ENCODE peak calls at places on chromosomes 5 and 9, in four cellular contexts. One of them, this sample, is unnamed.

GRCh38 chr9:123425836-123426365 is 69.9 kb downstream of the CRB2 start:
- DNase-seq in GM12878: no peak
- DNase-seq in K562: no peak
- DNase-seq in HL-60: no peak
- DNase-seq in this sample: no peak

GRCh38 chr9:3385871-3386270 is 139.9 kb downstream of the RFX3 start:
- DNase-seq in K562: no peak
- DNase-seq in GM12878: peak; percentile 63
- DNase-seq in HL-60: no peak
- DNase-seq in this sample: no peak

GRCh38 chr9:38418366-38418765 is 5.9 kb downstream of the IGFBPL1 start:
- DNase-seq in HL-60: no peak
- DNase-seq in K562: no peak
- DNase-seq in GM12878: no peak
- DNase-seq in this sample: no peak

GRCh38 chr5:102781786-102782185 is 26.7 kb downstream of the PAM start:
- DNase-seq in HL-60: no peak
- DNase-seq in GM12878: no peak
- DNase-seq in K562: no peak
- DNase-seq in this sample: no peak

GRCh38 chr9:89463986-89464901 is 33.7 kb downstream of the SEMA4D start:
- DNase-seq in HL-60: peak; percentile 51
- DNase-seq in GM12878: peak; percentile 85
- DNase-seq in K562: no peak
- DNase-seq in this sample: peak; percentile 59

GRCh38 chr9:5042661-5043178 is 57.6 kb downstream of the JAK2 start:
- DNase-seq in HL-60: no peak
- DNase-seq in GM12878: no peak
- DNase-seq in K562: no peak
- DNase-seq in this sample: no peak

GRCh38 chr9:22211588-22212360 is 202.7 kb upstream of the CDKN2B start:
- DNase-seq in GM12878: no peak
- DNase-seq in HL-60: no peak
- DNase-seq in K562: no peak
- DNase-seq in this sample: no peak

GRCh38 chr5:120539471-120539870 is 75.4 kb downstream of the PRR16 start:
- DNase-seq in HL-60: no peak
- DNase-seq in GM12878: no peak
- DNase-seq in K562: no peak
- DNase-seq in this sample: no peak

GRCh38 chr5:129125819-129126218 is 31.3 kb downstream of the ISOC1 start:
- DNase-seq in GM12878: peak; percentile 43
- DNase-seq in K562: no peak
- DNase-seq in HL-60: no peak
- DNase-seq in this sample: peak; percentile 2

GRCh38 chr5:50501510-50502209 is 60.6 kb upstream of the EMB start:
- DNase-seq in HL-60: peak; percentile 70
- DNase-seq in K562: no peak
- DNase-seq in GM12878: peak; percentile 33
- DNase-seq in this sample: no peak

GRCh38 chr9:13718539-13718938 is 439.0 kb upstream of the MPDZ start:
- DNase-seq in K562: no peak
- DNase-seq in GM12878: no peak
- DNase-seq in HL-60: no peak
- DNase-seq in this sample: no peak

GRCh38 chr5:113989913-113990305 is 372.0 kb upstream of the KCNN2 start:
- DNase-seq in GM12878: no peak
- DNase-seq in HL-60: no peak
- DNase-seq in K562: no peak
- DNase-seq in this sample: no peak

GRCh38 chr5:150489358-150490295 is 18.3 kb upstream of the NDST1 start:
- DNase-seq in HL-60: peak; percentile 61
- DNase-seq in GM12878: peak; percentile 56
- DNase-seq in K562: no peak
- DNase-seq in this sample: peak; percentile 74

GRCh38 chr5:156149203-156149602 is 177.8 kb upstream of the SGCD start:
- DNase-seq in K562: no peak
- DNase-seq in GM12878: no peak
- DNase-seq in HL-60: no peak
- DNase-seq in this sample: no peak

GRCh38 chr5:181223041-181223728 is at the start of gene TRIM41:
- DNase-seq in HL-60: peak; percentile 99
- DNase-seq in GM12878: peak; percentile 94
- DNase-seq in K562: peak; percentile 81
- DNase-seq in this sample: peak; percentile 80

GRCh38 chr5:125501396-125501795 is 755.0 kb upstream of the ZNF608 start:
- DNase-seq in HL-60: no peak
- DNase-seq in K562: no peak
- DNase-seq in GM12878: no peak
- DNase-seq in this sample: no peak

GRCh38 chr5:145341842-145342241 is 493.3 kb downstream of the PRELID2 start:
- DNase-seq in HL-60: no peak
- DNase-seq in GM12878: no peak
- DNase-seq in K562: no peak
- DNase-seq in this sample: no peak

GRCh38 chr5:34054330-34054729 is 11.3 kb upstream of the C1QTNF3 start:
- DNase-seq in HL-60: no peak
- DNase-seq in K562: no peak
- DNase-seq in GM12878: no peak
- DNase-seq in this sample: no peak

GRCh38 chr5:127518319-127518621 is 830 bp downstream of the PRRC1 start:
- DNase-seq in HL-60: no peak
- DNase-seq in K562: no peak
- DNase-seq in GM12878: peak; percentile 23
- DNase-seq in this sample: peak; percentile 5

GRCh38 chr5:18003784-18004183 is 369.5 kb downstream of the TAF11L14 start:
- DNase-seq in K562: no peak
- DNase-seq in HL-60: no peak
- DNase-seq in GM12878: no peak
- DNase-seq in this sample: no peak

GRCh38 chr9:90659626-90660364 is 17.2 kb upstream of the DIRAS2 start:
- DNase-seq in HL-60: no peak
- DNase-seq in GM12878: no peak
- DNase-seq in K562: no peak
- DNase-seq in this sample: no peak

GRCh38 chr5:96692436-96692835 is 30.3 kb downstream of the CAST start:
- DNase-seq in GM12878: no peak
- DNase-seq in HL-60: no peak
- DNase-seq in K562: no peak
- DNase-seq in this sample: no peak

GRCh38 chr9:33186457-33187168 is 19.5 kb upstream of the B4GALT1 start:
- DNase-seq in K562: no peak
- DNase-seq in GM12878: no peak
- DNase-seq in HL-60: no peak
- DNase-seq in this sample: no peak

GRCh38 chr9:34035656-34036055 is 13.0 kb downstream of the UBAP2 start:
- DNase-seq in HL-60: no peak
- DNase-seq in GM12878: no peak
- DNase-seq in K562: no peak
- DNase-seq in this sample: no peak

GRCh38 chr5:38297830-38298608 is 39.7 kb downstream of the EGFLAM start:
- DNase-seq in HL-60: no peak
- DNase-seq in K562: no peak
- DNase-seq in GM12878: no peak
- DNase-seq in this sample: no peak

GRCh38 chr5:31329722-31330121 is 136.2 kb downstream of the CDH6 start:
- DNase-seq in HL-60: no peak
- DNase-seq in K562: no peak
- DNase-seq in GM12878: no peak
- DNase-seq in this sample: no peak

GRCh38 chr9:36328798-36329411 is 70.7 kb upstream of the GNE start:
- DNase-seq in GM12878: no peak
- DNase-seq in K562: peak; percentile 43
- DNase-seq in HL-60: peak; percentile 18
- DNase-seq in this sample: peak; percentile 31

GRCh38 chr5:7917130-7918123 is 48.5 kb downstream of the MTRR start:
- DNase-seq in K562: no peak
- DNase-seq in HL-60: no peak
- DNase-seq in GM12878: no peak
- DNase-seq in this sample: no peak

GRCh38 chr5:7910738-7911428 is 41.9 kb downstream of the MTRR start:
- DNase-seq in HL-60: no peak
- DNase-seq in GM12878: no peak
- DNase-seq in K562: no peak
- DNase-seq in this sample: no peak

DNA sequence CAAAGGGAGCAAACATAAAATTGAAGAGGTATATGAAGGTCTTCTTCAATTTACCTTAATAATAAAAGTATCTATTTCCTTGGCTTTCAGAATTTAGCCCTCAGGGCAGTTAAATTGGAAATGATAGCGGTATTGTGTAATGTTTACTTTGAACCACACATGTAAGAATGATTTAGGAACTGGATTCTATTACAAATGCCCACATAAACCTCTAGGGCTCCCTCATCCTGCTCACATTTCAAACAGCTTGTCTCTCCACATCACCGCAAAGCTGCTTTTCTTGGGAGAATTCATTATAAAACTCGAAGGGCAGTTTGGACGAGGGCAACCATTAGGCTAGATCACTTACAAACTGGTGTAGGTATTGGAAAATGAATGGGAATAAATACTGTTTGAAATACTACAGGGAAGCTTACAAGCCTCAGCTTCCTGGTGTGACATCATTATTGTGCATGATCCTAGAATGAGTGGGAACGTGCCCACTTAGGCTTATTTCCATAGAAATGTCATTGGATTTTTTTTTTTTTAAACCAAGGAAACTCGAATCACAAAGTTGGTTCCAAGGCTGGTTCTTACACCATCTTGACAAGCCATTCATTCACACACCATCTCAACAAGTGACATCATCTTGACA is 47.3 kb downstream of the MTRR start:
- DNase-seq in HL-60: no peak
- DNase-seq in GM12878: no peak
- DNase-seq in K562: no peak
- DNase-seq in this sample: no peak
- TF ChIP-seq SPI1 in HL-60: no peak
- TF ChIP-seq SPI1 in GM12878: no peak
- TF ChIP-seq SPI1 in K562: no peak
- TF ChIP-seq SPI1 in this sample: no peak

DNA sequence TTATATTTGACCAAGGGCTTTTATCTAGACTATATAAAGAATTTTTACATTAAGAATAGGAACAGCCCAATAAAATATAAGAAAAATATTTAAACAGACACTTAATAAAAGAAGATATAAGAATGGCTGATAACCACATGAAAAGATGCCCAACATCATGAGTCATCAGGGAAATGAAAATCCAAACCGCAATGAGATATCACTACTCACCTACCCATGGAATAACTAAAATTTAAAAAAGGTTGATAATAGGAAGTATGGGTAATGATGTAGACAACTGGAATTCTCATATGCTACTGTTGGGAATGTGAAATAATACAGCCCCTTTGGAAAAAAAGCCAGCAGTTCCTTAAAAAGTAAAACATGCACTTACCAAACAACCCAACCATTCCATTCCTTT is 206.9 kb upstream of the PCSK5 start:
- DNase-seq in K562: no peak
- DNase-seq in GM12878: no peak
- DNase-seq in HL-60: no peak
- DNase-seq in this sample: no peak
- TF ChIP-seq SPI1 in K562: no peak
- TF ChIP-seq SPI1 in GM12878: no peak
- TF ChIP-seq SPI1 in HL-60: no peak
- TF ChIP-seq SPI1 in this sample: no peak

GRCh38 chr5:170293273-170293672 is 4.3 kb downstream of the LCP2 start:
- DNase-seq in K562: no peak
- DNase-seq in HL-60: peak; percentile 90
- DNase-seq in GM12878: peak; percentile 87
- DNase-seq in this sample: no peak
- TF ChIP-seq SPI1 in K562: no peak
- TF ChIP-seq SPI1 in HL-60: peak; percentile 52
- TF ChIP-seq SPI1 in GM12878: peak; percentile 24
- TF ChIP-seq SPI1 in this sample: peak; percentile 28

GRCh38 chr5:116554764-116555163 is 19.9 kb downstream of the SEMA6A start:
- DNase-seq in K562: no peak
- DNase-seq in HL-60: no peak
- DNase-seq in GM12878: no peak
- DNase-seq in this sample: no peak
- TF ChIP-seq SPI1 in K562: no peak
- TF ChIP-seq SPI1 in HL-60: no peak
- TF ChIP-seq SPI1 in GM12878: no peak
- TF ChIP-seq SPI1 in this sample: no peak

DNA sequence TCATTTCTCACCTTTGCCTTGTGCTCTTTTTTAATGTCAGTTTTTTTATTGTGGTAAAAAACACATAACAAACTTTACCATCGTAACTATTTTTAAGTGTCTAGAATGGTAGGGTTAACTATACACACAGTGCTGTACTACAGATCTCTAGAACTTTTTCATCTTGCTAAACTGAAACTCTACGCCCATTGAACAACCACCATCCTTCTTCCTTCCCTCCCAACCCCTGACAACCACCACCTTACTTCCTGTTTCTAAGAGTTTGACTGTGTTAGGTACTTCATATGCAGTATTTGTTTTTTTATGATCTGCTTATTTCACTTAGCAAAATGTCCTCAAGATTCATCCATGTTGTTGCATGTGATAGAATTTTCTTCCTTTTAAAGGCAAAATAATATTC is 54.9 kb downstream of the PSAT1 start:
- DNase-seq in HL-60: no peak
- DNase-seq in K562: no peak
- DNase-seq in GM12878: no peak
- DNase-seq in this sample: no peak
- TF ChIP-seq SPI1 in HL-60: no peak
- TF ChIP-seq SPI1 in K562: no peak
- TF ChIP-seq SPI1 in GM12878: no peak
- TF ChIP-seq SPI1 in this sample: no peak

GRCh38 chr9:30197954-30198353 is 2186.5 kb upstream of the ACO1 start:
- DNase-seq in K562: no peak
- DNase-seq in GM12878: no peak
- DNase-seq in HL-60: no peak
- DNase-seq in this sample: no peak
- TF ChIP-seq SPI1 in K562: no peak
- TF ChIP-seq SPI1 in GM12878: no peak
- TF ChIP-seq SPI1 in HL-60: no peak
- TF ChIP-seq SPI1 in this sample: no peak